ENCODE peak calls at places on chromosomes 4 and X, in five cellular contexts. S, R, K, P and U are unnamed samples.

GRCh38 chrX:110795645-110796510 is at the start of gene CHRDL1:
- DNase-seq in S (peak; percentile 45), R (peak; percentile 4), K (peak; percentile 38), P (peak; percentile 88), U (peak; percentile 46)

GRCh38 chr4:186701273-186701672 is 22.4 kb downstream of the FAT1 start:
- DNase-seq in S (no peak), R (no peak), K (peak; percentile 41), P (no peak), U (no peak)

GRCh38 chrX:20477836-20478532 is 211.3 kb upstream of the RPS6KA3 start:
- DNase-seq in S (peak; percentile 64), R (no peak), K (no peak), P (no peak), U (no peak)

GRCh38 chr4:127631420-127631819 is 1.3 kb upstream of the INTU start:
- DNase-seq in S (no peak), R (no peak), K (no peak), P (no peak), U (no peak)

GRCh38 chr4:150078041-150078995 is at the start of gene DCLK2:
- DNase-seq in S (peak; percentile 61), R (no peak), K (peak; percentile 66), P (peak; percentile 94), U (peak; percentile 72)

GRCh38 chr4:157270108-157270507 is 49.6 kb downstream of the GRIA2 start:
- DNase-seq in S (no peak), R (no peak), K (no peak), P (no peak), U (no peak)

GRCh38 chr4:75985116-75985515 is 5.6 kb downstream of the SDAD1 start:
- DNase-seq in S (no peak), R (no peak), K (no peak), P (no peak), U (no peak)

GRCh38 chrX:134868766-134869495 is 121.9 kb upstream of the SMIM10 start:
- DNase-seq in S (no peak), R (no peak), K (no peak), P (no peak), U (no peak)

GRCh38 chr4:142512161-142512560 is 333.9 kb downstream of the INPP4B start:
- DNase-seq in S (no peak), R (no peak), K (no peak), P (no peak), U (no peak)

GRCh38 chr4:120554086-120554485 is 368.4 kb downstream of the PRDM5 start:
- DNase-seq in S (no peak), R (no peak), K (no peak), P (no peak), U (no peak)

GRCh38 chr4:169256101-169256612 is 14.6 kb downstream of the SH3RF1 start:
- DNase-seq in S (no peak), R (no peak), K (no peak), P (no peak), U (no peak)

GRCh38 chrX:40158036-40158706 is 60.4 kb upstream of the BCOR start:
- DNase-seq in S (no peak), R (peak; percentile 28), K (peak; percentile 29), P (no peak), U (no peak)

GRCh38 chrX:134999469-134999868 is 8.7 kb downstream of the SMIM10 start:
- DNase-seq in S (no peak), R (no peak), K (no peak), P (no peak), U (no peak)

GRCh38 chr4:77418333-77418732 is 187.3 kb upstream of the CXCL13 start:
- DNase-seq in S (peak; percentile 62), R (no peak), K (no peak), P (no peak), U (no peak)

GRCh38 chr4:866068-866760 is 40.3 kb upstream of the CPLX1 start:
- DNase-seq in S (no peak), R (peak; percentile 8), K (no peak), P (no peak), U (no peak)

GRCh38 chr4:56892686-56893085 is 15.0 kb upstream of the REST start:
- DNase-seq in S (no peak), R (no peak), K (no peak), P (no peak), U (no peak)

GRCh38 chr4:87947381-87948160 is 27.9 kb upstream of the SPP1 start:
- DNase-seq in S (no peak), R (no peak), K (no peak), P (no peak), U (no peak)

GRCh38 chr4:139815646-139816601 is 150.3 kb downstream of the MGST2 start:
- DNase-seq in S (no peak), R (no peak), K (peak; percentile 79), P (peak; percentile 85), U (no peak)

GRCh38 chr4:2291705-2292651 is 30.1 kb upstream of the MXD4 start:
- DNase-seq in S (peak; percentile 44), R (no peak), K (no peak), P (peak; percentile 61), U (no peak)

GRCh38 chr4:89898304-89898716 is 3.7 kb downstream of the MMRN1 start:
- DNase-seq in S (peak; percentile 59), R (no peak), K (no peak), P (no peak), U (no peak)

GRCh38 chrX:119698835-119699234 is 5.9 kb upstream of the SEPTIN6 start:
- DNase-seq in S (no peak), R (peak; percentile 20), K (peak; percentile 8), P (no peak), U (no peak)

GRCh38 chr4:11765849-11766453 is 337.3 kb upstream of the HS3ST1 start:
- DNase-seq in S (peak; percentile 64), R (no peak), K (peak; percentile 9), P (no peak), U (no peak)

GRCh38 chr4:6705638-6706037 is 4.0 kb downstream of the MRFAP1L1 start:
- DNase-seq in S (no peak), R (no peak), K (no peak), P (no peak), U (no peak)

GRCh38 chr4:141486375-141486997 is 149.9 kb upstream of the IL15 start:
- DNase-seq in S (no peak), R (no peak), K (no peak), P (no peak), U (no peak)

GRCh38 chrX:68186552-68187262 is 246.6 kb downstream of the OPHN1 start:
- DNase-seq in S (no peak), R (no peak), K (no peak), P (no peak), U (no peak)

GRCh38 chr4:184196730-184197355 is 20.8 kb downstream of the ENPP6 start:
- DNase-seq in S (no peak), R (no peak), K (no peak), P (no peak), U (no peak)

GRCh38 chr4:184193556-184194525 is 23.8 kb downstream of the ENPP6 start:
- DNase-seq in S (no peak), R (no peak), K (no peak), P (no peak), U (no peak)

GRCh38 chr4:184201179-184201578 is 16.5 kb downstream of the ENPP6 start:
- DNase-seq in S (no peak), R (no peak), K (no peak), P (no peak), U (no peak)

GRCh38 chr4:184199780-184200179 is 17.9 kb downstream of the ENPP6 start:
- DNase-seq in S (no peak), R (no peak), K (no peak), P (no peak), U (no peak)

GRCh38 chr4:184198190-184198589 is 19.5 kb downstream of the ENPP6 start:
- DNase-seq in S (no peak), R (no peak), K (no peak), P (no peak), U (no peak)
- TF ChIP-seq CTCF in S (no peak), R (no peak), K (no peak), P (no peak), U (no peak)

GRCh38 chr4:83390965-83391364 is 56.3 kb upstream of the HPSE start:
- DNase-seq in S (no peak), R (no peak), K (no peak), P (no peak), U (no peak)

GRCh38 chr4:83389037-83389755 is 54.5 kb upstream of the HPSE start:
- DNase-seq in S (no peak), R (no peak), K (no peak), P (no peak), U (no peak)

GRCh38 chr4:83387922-83388676 is 53.5 kb upstream of the HPSE start:
- DNase-seq in S (no peak), R (peak; percentile 45), K (no peak), P (no peak), U (no peak)

GRCh38 chr4:83389756-83390505 is 55.3 kb upstream of the HPSE start:
- DNase-seq in S (no peak), R (no peak), K (no peak), P (no peak), U (no peak)

DNA sequence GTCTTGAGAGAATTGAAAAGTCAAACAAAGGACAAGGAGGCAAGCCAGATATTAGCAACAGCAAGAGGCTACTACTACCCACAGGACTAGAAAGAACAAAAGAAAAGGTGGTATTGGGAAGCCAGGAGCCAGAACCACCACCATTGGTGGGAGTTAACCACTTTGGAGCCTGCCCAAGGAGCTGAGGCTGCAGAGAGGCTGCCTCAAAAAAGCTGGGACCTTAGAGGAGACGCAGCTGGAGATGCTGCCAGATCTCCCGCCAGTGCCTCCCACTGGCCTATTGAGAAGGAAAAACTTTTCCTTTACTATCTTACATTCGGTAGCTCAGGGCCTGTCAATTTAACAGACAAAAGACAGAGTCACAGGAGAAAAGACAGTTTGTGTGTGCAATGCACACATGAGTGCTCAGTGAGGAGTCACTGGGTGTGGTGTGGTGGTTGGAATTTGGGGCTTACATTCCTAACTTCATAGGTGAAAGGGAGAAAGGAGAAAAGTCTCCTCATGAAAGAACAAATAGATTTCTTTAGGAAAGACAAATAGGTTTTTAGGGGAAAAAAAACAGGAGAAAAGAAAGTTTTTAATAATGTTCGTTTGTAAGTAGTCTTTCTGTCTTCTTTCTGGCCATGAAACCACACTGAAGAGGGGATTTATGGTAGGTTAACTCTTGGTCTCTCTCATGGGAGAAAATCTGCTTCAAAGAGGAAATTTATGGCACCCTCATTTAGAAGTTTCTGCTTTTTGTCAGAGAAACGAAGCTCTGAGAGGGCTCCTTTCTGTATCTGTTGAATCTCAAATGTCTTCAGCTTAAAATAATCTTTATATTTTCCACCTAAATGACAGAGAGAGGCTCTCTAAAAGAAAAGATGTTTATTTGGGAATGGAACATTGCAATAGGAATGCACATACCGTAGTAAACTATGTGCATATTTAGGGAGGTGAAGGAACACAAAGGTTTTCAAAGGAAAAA is 52.6 kb upstream of the HPSE start:
- DNase-seq in S (no peak), R (no peak), K (no peak), P (no peak), U (no peak)
- TF ChIP-seq CTCF in S (no peak), R (no peak), K (no peak), P (no peak), U (no peak)

GRCh38 chr4:23902203-23902602 is 12.4 kb upstream of the PPARGC1A start:
- DNase-seq in S (no peak), R (no peak), K (no peak), P (no peak), U (no peak)
- TF ChIP-seq CTCF in S (no peak), R (no peak), K (peak; percentile 45), P (no peak), U (no peak)

GRCh38 chrX:18394477-18394876 is 30.9 kb upstream of the CDKL5 start:
- DNase-seq in S (no peak), R (no peak), K (no peak), P (no peak), U (no peak)
- TF ChIP-seq CTCF in S (no peak), R (no peak), K (no peak), P (no peak), U (no peak)

GRCh38 chr4:158410272-158410671 is 111.4 kb upstream of the RXFP1 start:
- DNase-seq in S (no peak), R (no peak), K (no peak), P (no peak), U (no peak)
- TF ChIP-seq CTCF in S (no peak), R (no peak), K (no peak), P (no peak), U (no peak)